ENCODE peak calls at places on chromosome 11, in four cellular contexts. Y is A549, O is suprapubic skin, F is stomach. J is an unnamed sample.

GRCh38 chr11:33452806-33453205 is 195.6 kb downstream of the HIPK3 start:
- DNase-seq in O (no peak), F (no peak), Y (peak; percentile 50), J (no peak)

GRCh38 chr11:6345356-6345755 is 25.1 kb upstream of the CAVIN3 start:
- DNase-seq in O (no peak), F (no peak), Y (no peak), J (no peak)

GRCh38 chr11:28245131-28245530 is 136.9 kb downstream of the METTL15 start:
- DNase-seq in F (no peak), O (no peak), Y (no peak), J (no peak)

GRCh38 chr11:86740628-86741488 is 59.5 kb upstream of the PRSS23 start:
- DNase-seq in F (no peak), Y (peak; percentile 95), O (peak; percentile 72), J (no peak)

GRCh38 chr11:26442131-26442530 is 110.2 kb downstream of the ANO3 start:
- DNase-seq in F (no peak), Y (peak; percentile 18), O (no peak), J (no peak)

GRCh38 chr11:77091146-77091940 is 11.3 kb upstream of the OMP start:
- DNase-seq in O (peak; percentile 81), F (peak; percentile 90), Y (peak; percentile 85), J (peak; percentile 93)

GRCh38 chr11:78929092-78929905 is 354.6 kb upstream of the NARS2 start:
- DNase-seq in F (no peak), Y (no peak), O (no peak), J (no peak)

GRCh38 chr11:17722000-17722643 is 2.8 kb downstream of the MYOD1 start:
- DNase-seq in Y (peak; percentile 56), O (no peak), F (no peak), J (peak; percentile 70)

GRCh38 chr11:75240381-75241035 is at the start of gene TPBGL:
- DNase-seq in Y (no peak), F (peak; percentile 23), O (no peak), J (peak; percentile 79)

GRCh38 chr11:101434241-101434640 is 149.6 kb downstream of the TRPC6 start:
- DNase-seq in Y (no peak), O (no peak), F (no peak), J (no peak)

GRCh38 chr11:12110714-12111481 is 508 bp downstream of the MICAL2 start:
- DNase-seq in Y (no peak), O (no peak), F (no peak), J (peak; percentile 50)

GRCh38 chr11:61155312-61155711 is 5.9 kb downstream of the VPS37C start:
- DNase-seq in F (no peak), Y (no peak), O (no peak), J (no peak)

GRCh38 chr11:71286701-71287643 is 34.6 kb upstream of the SHANK2 start:
- DNase-seq in O (peak; percentile 61), F (peak; percentile 74), Y (peak; percentile 62), J (peak; percentile 61)

GRCh38 chr11:28697920-28698827 is 590.0 kb downstream of the METTL15 start:
- DNase-seq in O (no peak), F (peak; percentile 62), Y (peak; percentile 71), J (peak; percentile 56)

GRCh38 chr11:13040969-13041561 is 31.9 kb downstream of the RASSF10 start:
- DNase-seq in F (no peak), Y (no peak), O (no peak), J (no peak)

GRCh38 chr11:32792948-32793475 is 1.4 kb downstream of the CCDC73 start:
- DNase-seq in O (no peak), F (peak; percentile 69), Y (peak; percentile 31), J (peak; percentile 39)

GRCh38 chr11:129283141-129283540 is 91.0 kb upstream of the ARHGAP32 start:
- DNase-seq in Y (peak; percentile 14), O (no peak), F (peak; percentile 52), J (no peak)

GRCh38 chr11:26992031-26992541 is 1.8 kb upstream of the FIBIN start:
- DNase-seq in F (no peak), O (no peak), Y (no peak), J (no peak)

GRCh38 chr11:108984021-108984420 is 319.2 kb downstream of the DDX10 start:
- DNase-seq in F (no peak), O (no peak), Y (no peak), J (no peak)

GRCh38 chr11:102007567-102008437 is 39.4 kb upstream of the CFAP300 start:
- DNase-seq in F (peak; percentile 50), O (no peak), Y (peak; percentile 95), J (peak; percentile 39)

GRCh38 chr11:12556155-12556554 is 118.1 kb upstream of the TEAD1 start:
- DNase-seq in O (no peak), Y (peak; percentile 5), F (no peak), J (no peak)

GRCh38 chr11:111541209-111542061 is 915 bp downstream of the LAYN start:
- DNase-seq in Y (no peak), F (no peak), O (peak; percentile 68), J (peak; percentile 59)

GRCh38 chr11:13927496-13927895 is 35.0 kb upstream of the SPON1 start:
- DNase-seq in O (no peak), F (no peak), Y (no peak), J (no peak)

GRCh38 chr11:20873054-20873453 is 203.7 kb downstream of the NELL1 start:
- DNase-seq in Y (peak; percentile 67), F (no peak), O (no peak), J (peak; percentile 64)

GRCh38 chr11:5071815-5072214 is 2.4 kb downstream of the OR52E1 start:
- DNase-seq in O (no peak), F (no peak), Y (no peak), J (no peak)

GRCh38 chr11:86418929-86419328 is 44.2 kb downstream of the CCDC81 start:
- DNase-seq in F (no peak), Y (peak; percentile 17), O (no peak), J (no peak)

GRCh38 chr11:95067828-95068244 is 1.1 kb downstream of the SRSF8 start:
- DNase-seq in F (no peak), O (no peak), Y (no peak), J (no peak)

GRCh38 chr11:119421941-119422504 is 949 bp downstream of the THY1 start:
- DNase-seq in Y (no peak), F (no peak), O (no peak), J (peak; percentile 79)

GRCh38 chr11:12746593-12747097 is 72.4 kb downstream of the TEAD1 start:
- DNase-seq in F (no peak), O (no peak), Y (peak; percentile 52), J (peak; percentile 72)

GRCh38 chr11:132718711-132719641 is 813.3 kb downstream of the OPCML start:
- DNase-seq in F (no peak), O (no peak), Y (no peak), J (no peak)
- H3K9me3 ChIP-seq in F (no peaks in the 10 kb centered on the region), O (no peaks in the 10 kb centered on the region), Y (no peaks in the 10 kb centered on the region), J (no peaks in the 10 kb centered on the region)

DNA sequence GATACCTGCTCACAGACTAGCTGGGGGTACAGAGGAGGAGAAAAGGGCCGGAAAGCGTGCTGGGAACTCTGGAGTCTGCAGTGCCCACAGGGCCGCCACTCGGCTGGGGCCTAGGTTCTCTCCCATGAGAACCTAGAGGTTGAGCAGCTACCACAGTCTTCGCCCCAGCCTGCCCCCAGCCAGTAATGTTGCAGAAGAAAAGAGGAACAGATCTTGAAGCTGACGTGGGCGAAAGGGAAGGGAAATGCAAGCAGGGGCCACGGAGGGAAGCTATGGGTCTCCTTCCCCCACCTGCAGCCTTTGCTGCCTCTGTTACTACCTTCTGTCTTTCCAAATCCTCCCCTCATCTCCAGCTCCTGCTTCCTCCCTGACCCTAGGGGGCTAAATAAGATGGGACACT is 28.8 kb upstream of the P2RY2 start:
- DNase-seq in Y (no peak), F (peak; percentile 29), O (no peak), J (no peak)
- TF ChIP-seq EP300 in Y (no peak), F (no peak), O (no peak), J (no peak)

DNA sequence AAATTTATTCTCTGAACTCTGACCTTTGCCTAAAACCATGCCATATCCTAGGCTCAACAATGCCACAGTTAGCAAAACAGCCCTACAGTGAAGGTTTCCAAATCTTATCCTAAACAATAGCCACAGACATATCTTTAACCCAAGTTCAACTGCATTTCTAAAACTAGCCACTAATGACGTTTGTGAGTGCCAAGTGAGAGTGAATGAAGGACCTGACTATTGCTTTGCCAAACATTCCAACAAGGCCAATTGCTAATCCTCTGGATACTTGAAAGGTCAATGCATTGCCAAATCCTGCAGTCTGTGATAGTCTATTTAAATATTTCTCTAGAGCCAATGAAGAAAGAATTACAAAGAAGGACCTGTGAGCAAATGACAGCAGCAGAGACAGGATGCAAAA is 2.5 kb upstream of the OR4C45 start:
- DNase-seq in Y (no peak), O (no peak), F (no peak), J (no peak)
- H3K9me3 ChIP-seq in Y (no peaks in the 10 kb centered on the region), O (peaks cover 13% of the 10 kb centered on the region), F (peaks cover 39% of the 10 kb centered on the region), J (no peaks in the 10 kb centered on the region)

GRCh38 chr11:120958185-120958584 is 65.7 kb upstream of the TBCEL start:
- DNase-seq in F (no peak), Y (no peak), O (no peak), J (no peak)
- TF ChIP-seq EP300 in F (no peak), Y (no peak), O (no peak), J (no peak)

GRCh38 chr11:35997908-35998307 is 54.0 kb downstream of the LDLRAD3 start:
- DNase-seq in F (no peak), Y (no peak), O (no peak), J (no peak)

GRCh38 chr11:36000616-36001190 is 56.8 kb downstream of the LDLRAD3 start:
- DNase-seq in Y (no peak), F (no peak), O (no peak), J (no peak)

GRCh38 chr11:35998651-35999050 is 54.8 kb downstream of the LDLRAD3 start:
- DNase-seq in F (no peak), O (no peak), Y (no peak), J (no peak)

GRCh38 chr11:36002796-36003195 is 58.9 kb downstream of the LDLRAD3 start:
- DNase-seq in Y (no peak), F (no peak), O (no peak), J (no peak)

GRCh38 chr11:36002196-36002595 is 58.3 kb downstream of the LDLRAD3 start:
- DNase-seq in F (no peak), Y (no peak), O (no peak), J (no peak)
- H3K9me3 ChIP-seq in F (no peaks in the 10 kb centered on the region), Y (peaks cover 7% of the 10 kb centered on the region), O (no peaks in the 10 kb centered on the region), J (no peaks in the 10 kb centered on the region)

DNA sequence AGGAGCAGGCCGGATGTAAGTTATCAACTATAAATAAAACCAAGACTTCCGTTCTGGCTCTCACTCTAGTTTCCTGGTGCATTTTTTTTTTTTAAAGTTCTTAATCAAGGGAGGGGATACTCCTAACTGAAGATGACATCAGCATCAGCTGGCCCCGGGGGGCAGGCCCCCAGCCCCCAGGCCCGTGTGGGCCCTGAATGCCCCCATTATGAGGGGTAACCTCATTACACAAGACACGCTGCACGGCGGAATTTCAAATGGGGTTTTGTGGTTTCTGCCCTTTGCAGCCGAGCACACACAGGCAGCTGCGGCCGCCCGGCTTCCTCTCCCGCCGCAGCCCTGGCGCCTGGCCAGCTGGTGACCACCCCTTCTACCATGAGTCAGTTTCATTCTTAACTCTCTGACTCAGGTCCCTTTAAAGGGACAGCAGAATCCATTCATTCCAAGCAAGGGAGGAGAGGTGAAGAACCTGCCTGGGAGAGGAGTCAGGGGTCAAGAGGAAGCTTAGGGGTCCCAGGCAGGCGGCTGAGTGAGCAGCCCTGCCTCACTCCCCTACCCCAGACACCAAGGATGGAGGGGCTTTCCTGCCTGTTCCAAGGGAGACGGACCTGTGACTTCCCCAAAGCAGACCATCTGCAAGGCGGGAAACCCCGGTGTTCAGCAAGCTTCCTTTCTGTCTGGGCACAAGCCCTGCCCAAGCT is 3.4 kb downstream of the MYEOV start:
- DNase-seq in O (peak; percentile 97), Y (peak; percentile 97), F (peak; percentile 92), J (peak; percentile 89)
- TF ChIP-seq EP300 in O (no peak), Y (peak; percentile 95), F (no peak), J (peak; percentile 31)

GRCh38 chr11:132658696-132659095 is 873.6 kb downstream of the OPCML start:
- DNase-seq in O (no peak), F (no peak), Y (no peak), J (no peak)
- H3K9me3 ChIP-seq in O (no peaks in the 10 kb centered on the region), F (no peaks in the 10 kb centered on the region), Y (no peaks in the 10 kb centered on the region), J (no peaks in the 10 kb centered on the region)